ENCODE peak calls at places on chromosome 15, in four cellular contexts. One of them, this sample, is unnamed.

GRCh38 chr15:64460737-64461576 is 579 bp downstream of the ZNF609 start:
- DNase-seq in tibial nerve: peak
- DNase-seq in ovary: peak
- DNase-seq in AG04449: peak
- DNase-seq in this sample: no peak

GRCh38 chr15:34855893-34856292 is 60.5 kb upstream of the ACTC1 start:
- DNase-seq in AG04449: no peak
- DNase-seq in ovary: no peak
- DNase-seq in tibial nerve: no peak
- DNase-seq in this sample: no peak

GRCh38 chr15:32867313-32867626 is 149.5 kb downstream of the GREM1 start:
- DNase-seq in ovary: no peak
- DNase-seq in tibial nerve: no peak
- DNase-seq in AG04449: peak
- DNase-seq in this sample: no peak

GRCh38 chr15:73305331-73306211 is 63.2 kb downstream of the HCN4 start:
- DNase-seq in AG04449: peak
- DNase-seq in ovary: no peak
- DNase-seq in tibial nerve: no peak
- DNase-seq in this sample: no peak

GRCh38 chr15:48131324-48131723 is 10.5 kb downstream of the SLC24A5 start:
- DNase-seq in AG04449: no peak
- DNase-seq in tibial nerve: no peak
- DNase-seq in ovary: no peak
- DNase-seq in this sample: no peak

GRCh38 chr15:75843618-75844610 is 667 bp downstream of the UBE2Q2 start:
- DNase-seq in tibial nerve: peak
- DNase-seq in ovary: peak
- DNase-seq in AG04449: no peak
- DNase-seq in this sample: peak

GRCh38 chr15:45921376-45921775 is 286.5 kb downstream of the SQOR start:
- DNase-seq in ovary: no peak
- DNase-seq in tibial nerve: no peak
- DNase-seq in AG04449: no peak
- DNase-seq in this sample: no peak

GRCh38 chr15:57323806-57324589 is 52.3 kb upstream of the CGNL1 start:
- DNase-seq in tibial nerve: peak
- DNase-seq in ovary: peak
- DNase-seq in AG04449: no peak
- DNase-seq in this sample: no peak

GRCh38 chr15:42796955-42797779 is 60.2 kb upstream of the CDAN1 start:
- DNase-seq in ovary: no peak
- DNase-seq in AG04449: no peak
- DNase-seq in tibial nerve: no peak
- DNase-seq in this sample: no peak

GRCh38 chr15:90691369-90691768 is 25.8 kb upstream of the BLM start:
- DNase-seq in AG04449: no peak
- DNase-seq in ovary: no peak
- DNase-seq in tibial nerve: no peak
- DNase-seq in this sample: no peak
- TF ChIP-seq CTCF in AG04449: peak
- TF ChIP-seq CTCF in ovary: no peak
- TF ChIP-seq CTCF in tibial nerve: no peak
- TF ChIP-seq CTCF in this sample: no peak

GRCh38 chr15:65595960-65596359 is 15.0 kb downstream of the INTS14 start:
- DNase-seq in AG04449: no peak
- DNase-seq in tibial nerve: no peak
- DNase-seq in ovary: no peak
- DNase-seq in this sample: no peak
- TF ChIP-seq CTCF in AG04449: no peak
- TF ChIP-seq CTCF in tibial nerve: no peak
- TF ChIP-seq CTCF in ovary: no peak
- TF ChIP-seq CTCF in this sample: no peak

GRCh38 chr15:79540551-79540950 is 108.4 kb downstream of the MINAR1 start:
- DNase-seq in ovary: no peak
- DNase-seq in tibial nerve: no peak
- DNase-seq in AG04449: no peak
- DNase-seq in this sample: no peak
- TF ChIP-seq CTCF in ovary: no peak
- TF ChIP-seq CTCF in tibial nerve: no peak
- TF ChIP-seq CTCF in AG04449: no peak
- TF ChIP-seq CTCF in this sample: no peak

GRCh38 chr15:74807302-74807701 is 5.3 kb upstream of the LMAN1L start:
- DNase-seq in AG04449: no peak
- DNase-seq in tibial nerve: no peak
- DNase-seq in ovary: no peak
- DNase-seq in this sample: no peak

GRCh38 chr15:74809951-74810350 is 2.7 kb upstream of the LMAN1L start:
- DNase-seq in AG04449: no peak
- DNase-seq in ovary: no peak
- DNase-seq in tibial nerve: no peak
- DNase-seq in this sample: no peak

GRCh38 chr15:74808073-74808839 is 4.4 kb upstream of the LMAN1L start:
- DNase-seq in ovary: no peak
- DNase-seq in AG04449: no peak
- DNase-seq in tibial nerve: no peak
- DNase-seq in this sample: no peak

GRCh38 chr15:74808840-74809229 is 3.8 kb upstream of the LMAN1L start:
- DNase-seq in tibial nerve: no peak
- DNase-seq in ovary: no peak
- DNase-seq in AG04449: no peak
- DNase-seq in this sample: no peak

DNA sequence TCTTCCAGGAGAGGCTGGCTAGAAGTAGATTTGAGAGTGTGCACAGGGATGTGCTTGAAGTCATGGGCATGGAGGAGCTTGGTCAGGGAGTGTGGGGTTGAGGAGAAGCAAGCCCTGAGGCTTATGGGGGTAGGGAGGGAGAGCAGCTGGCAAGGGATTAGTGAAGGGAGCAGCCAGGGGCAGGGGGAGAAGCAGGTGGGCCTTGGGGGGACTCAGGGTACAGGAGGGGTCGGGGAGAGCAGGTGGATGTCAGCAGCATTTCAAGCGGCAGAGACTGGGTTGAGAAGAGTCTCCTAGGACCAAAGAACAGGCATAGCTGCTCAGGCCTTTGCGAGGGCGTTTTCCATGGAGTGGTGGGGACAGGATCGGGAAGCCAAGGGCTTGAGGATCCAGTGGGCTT is 3.4 kb upstream of the LMAN1L start:
- DNase-seq in tibial nerve: no peak
- DNase-seq in ovary: no peak
- DNase-seq in AG04449: no peak
- DNase-seq in this sample: no peak
- TF ChIP-seq CTCF in tibial nerve: no peak
- TF ChIP-seq CTCF in ovary: no peak
- TF ChIP-seq CTCF in AG04449: no peak
- TF ChIP-seq CTCF in this sample: no peak

GRCh38 chr15:66590435-66590834 is 24.6 kb upstream of the LCTL start:
- DNase-seq in ovary: no peak
- DNase-seq in tibial nerve: no peak
- DNase-seq in AG04449: no peak
- DNase-seq in this sample: no peak

GRCh38 chr15:66587749-66588148 is 22.0 kb upstream of the LCTL start:
- DNase-seq in ovary: no peak
- DNase-seq in tibial nerve: no peak
- DNase-seq in AG04449: no peak
- DNase-seq in this sample: no peak

GRCh38 chr15:66588971-66589370 is 23.2 kb upstream of the LCTL start:
- DNase-seq in ovary: no peak
- DNase-seq in AG04449: no peak
- DNase-seq in tibial nerve: no peak
- DNase-seq in this sample: no peak

GRCh38 chr15:66587020-66587419 is 21.2 kb upstream of the LCTL start:
- DNase-seq in tibial nerve: no peak
- DNase-seq in AG04449: no peak
- DNase-seq in ovary: no peak
- DNase-seq in this sample: no peak

DNA sequence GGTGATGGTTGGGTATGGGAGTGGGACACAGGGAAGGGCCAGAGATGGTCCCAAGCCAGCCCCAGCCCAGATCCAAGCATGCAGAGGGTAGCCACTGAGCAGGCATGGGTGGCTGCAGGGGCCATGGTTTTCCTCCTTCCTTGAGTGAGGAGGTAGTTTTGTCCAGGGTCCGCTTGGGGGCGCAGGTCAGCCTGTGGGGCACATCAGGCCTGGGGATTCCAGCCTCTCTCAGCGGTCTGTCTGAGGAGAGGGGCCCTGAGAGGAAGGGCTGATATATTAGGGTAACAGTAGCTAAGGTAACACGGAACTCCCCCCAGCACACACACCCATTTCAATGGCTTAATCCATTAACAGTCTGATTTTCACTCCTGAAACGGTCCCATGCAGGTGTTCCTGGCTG is 22.7 kb upstream of the LCTL start:
- DNase-seq in ovary: no peak
- DNase-seq in AG04449: no peak
- DNase-seq in tibial nerve: no peak
- DNase-seq in this sample: no peak
- TF ChIP-seq CTCF in ovary: no peak
- TF ChIP-seq CTCF in AG04449: no peak
- TF ChIP-seq CTCF in tibial nerve: no peak
- TF ChIP-seq CTCF in this sample: no peak

GRCh38 chr15:77221708-77222107 is 150.8 kb upstream of the TSPAN3 start:
- DNase-seq in tibial nerve: no peak
- DNase-seq in AG04449: no peak
- DNase-seq in ovary: no peak
- DNase-seq in this sample: no peak

GRCh38 chr15:77224352-77224751 is 153.4 kb upstream of the TSPAN3 start:
- DNase-seq in AG04449: no peak
- DNase-seq in ovary: no peak
- DNase-seq in tibial nerve: no peak
- DNase-seq in this sample: no peak

GRCh38 chr15:77225641-77226040 is 154.7 kb upstream of the TSPAN3 start:
- DNase-seq in ovary: no peak
- DNase-seq in tibial nerve: no peak
- DNase-seq in AG04449: no peak
- DNase-seq in this sample: no peak

GRCh38 chr15:77225088-77225487 is 154.2 kb upstream of the TSPAN3 start:
- DNase-seq in tibial nerve: no peak
- DNase-seq in ovary: no peak
- DNase-seq in AG04449: no peak
- DNase-seq in this sample: no peak

GRCh38 chr15:77219846-77220245 is 148.9 kb upstream of the TSPAN3 start:
- DNase-seq in AG04449: no peak
- DNase-seq in tibial nerve: no peak
- DNase-seq in ovary: no peak
- DNase-seq in this sample: no peak
- TF ChIP-seq CTCF in AG04449: no peak
- TF ChIP-seq CTCF in tibial nerve: no peak
- TF ChIP-seq CTCF in ovary: no peak
- TF ChIP-seq CTCF in this sample: no peak